ENCODE peak calls at places on chromosomes 12 and 14, in seven cellular contexts. H, N, Z, E, S, B and D are unnamed samples.

GRCh38 chr14:90599748-90600507 is 203.1 kb downstream of the CALM1 start:
- DNase-seq in H (peak), N (no peak), Z (peak), E (no peak), S (no peak), B (no peak), D (peak)

GRCh38 chr14:92789457-92790089 is 4.5 kb upstream of the GOLGA5 start:
- DNase-seq in H (peak), N (no peak), Z (peak), E (no peak), S (no peak), B (no peak), D (no peak)

GRCh38 chr12:112855375-112855774 is 51.4 kb upstream of the OAS1 start:
- DNase-seq in H (no peak), N (no peak), Z (no peak), E (no peak), S (no peak), B (peak), D (no peak)

GRCh38 chr14:58082011-58082410 is 70.0 kb downstream of the ARMH4 start:
- DNase-seq in H (peak), N (no peak), Z (peak), E (no peak), S (no peak), B (no peak), D (no peak)

GRCh38 chr14:91244501-91244901 is at the start of gene GPR68:
- DNase-seq in H (peak), N (no peak), Z (peak), E (peak), S (no peak), B (peak), D (no peak)

GRCh38 chr12:91179315-91179714 is 3.3 kb downstream of the DCN start:
- DNase-seq in H (peak), N (no peak), Z (peak), E (peak), S (no peak), B (no peak), D (no peak)

GRCh38 chr14:95256776-95257060 is 63.0 kb downstream of the CLMN start:
- DNase-seq in H (no peak), N (no peak), Z (no peak), E (no peak), S (no peak), B (no peak), D (no peak)

GRCh38 chr12:50951112-50951511 is 1.2 kb upstream of the HIGD1C start:
- DNase-seq in H (no peak), N (no peak), Z (no peak), E (no peak), S (no peak), B (no peak), D (no peak)

GRCh38 chr12:88897723-88898122 is 317.5 kb upstream of the KITLG start:
- DNase-seq in H (peak), N (no peak), Z (peak), E (no peak), S (no peak), B (no peak), D (no peak)

GRCh38 chr14:104306450-104307040 is 168.2 kb downstream of the KIF26A start:
- DNase-seq in H (no peak), N (no peak), Z (no peak), E (no peak), S (no peak), B (no peak), D (no peak)

GRCh38 chr12:47988073-47989022 is 15.9 kb downstream of the COL2A1 start:
- DNase-seq in H (peak), N (no peak), Z (no peak), E (no peak), S (no peak), B (no peak), D (no peak)

GRCh38 chr12:11513288-11513687 is 117.9 kb upstream of the PRB2 start:
- DNase-seq in H (no peak), N (no peak), Z (peak), E (no peak), S (no peak), B (peak), D (no peak)

GRCh38 chr14:54117401-54117800 is 160.8 kb upstream of the BMP4 start:
- DNase-seq in H (no peak), N (no peak), Z (no peak), E (no peak), S (no peak), B (no peak), D (no peak)

GRCh38 chr14:103228076-103228806 is 105.0 kb downstream of the TNFAIP2 start:
- DNase-seq in H (no peak), N (no peak), Z (no peak), E (no peak), S (no peak), B (no peak), D (no peak)
- TF ChIP-seq CTCF in H (no peak), N (no peak), Z (no peak), E (no peak), S (no peak), B (no peak), D (no peak)

DNA sequence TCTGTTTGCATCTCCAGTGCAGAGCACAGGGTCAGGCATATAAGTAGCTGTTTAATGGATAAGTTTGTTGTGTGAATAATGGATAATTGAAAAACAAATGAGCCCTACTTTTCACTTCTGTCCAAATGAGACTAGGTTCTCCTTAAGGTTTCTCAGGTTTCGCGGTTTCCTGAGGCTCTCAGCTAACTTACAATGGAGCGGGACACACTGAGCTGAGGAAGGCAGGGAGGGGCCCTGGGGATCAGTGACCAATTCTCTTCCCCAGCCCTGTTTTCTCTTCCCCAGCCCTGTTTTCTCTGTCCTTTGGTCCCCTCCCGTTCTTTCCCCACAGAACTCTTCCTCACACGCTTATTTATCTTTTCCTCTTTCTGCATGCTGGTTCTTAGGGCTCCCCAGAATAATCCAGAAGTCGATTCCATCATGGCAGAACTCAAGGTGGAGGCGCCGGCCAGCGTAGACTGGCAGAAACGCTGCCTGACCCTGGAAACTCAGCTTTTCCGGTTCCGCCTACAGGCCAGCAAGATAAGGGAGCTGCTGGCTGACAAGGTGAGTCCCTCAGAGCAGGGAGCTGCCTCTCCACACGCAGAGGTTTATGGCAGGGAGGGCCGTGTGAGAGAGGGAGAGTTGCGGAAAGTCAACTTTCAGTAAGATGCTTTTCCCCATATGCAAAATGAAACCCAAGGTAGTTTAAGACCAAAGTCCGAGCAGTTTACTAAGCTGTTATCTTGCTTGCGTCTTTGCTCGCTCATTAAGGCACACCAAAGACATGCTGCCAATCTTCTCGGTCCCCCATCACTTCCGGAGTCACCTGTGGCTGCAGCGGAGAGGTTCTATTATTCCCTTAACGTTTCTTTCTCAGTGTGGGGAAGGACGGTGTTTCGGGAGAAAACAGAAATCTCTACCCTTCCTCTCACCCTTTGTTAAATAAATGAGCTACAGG is 8.6 kb downstream of the PLEKHH1 start:
- DNase-seq in H (no peak), N (no peak), Z (no peak), E (no peak), S (peak), B (peak), D (no peak)
- H3K4me3 ChIP-seq in H (peak), N (no peak), Z (no peak), E (no peak), S (no peak), B (peak), D (no peak)

DNA sequence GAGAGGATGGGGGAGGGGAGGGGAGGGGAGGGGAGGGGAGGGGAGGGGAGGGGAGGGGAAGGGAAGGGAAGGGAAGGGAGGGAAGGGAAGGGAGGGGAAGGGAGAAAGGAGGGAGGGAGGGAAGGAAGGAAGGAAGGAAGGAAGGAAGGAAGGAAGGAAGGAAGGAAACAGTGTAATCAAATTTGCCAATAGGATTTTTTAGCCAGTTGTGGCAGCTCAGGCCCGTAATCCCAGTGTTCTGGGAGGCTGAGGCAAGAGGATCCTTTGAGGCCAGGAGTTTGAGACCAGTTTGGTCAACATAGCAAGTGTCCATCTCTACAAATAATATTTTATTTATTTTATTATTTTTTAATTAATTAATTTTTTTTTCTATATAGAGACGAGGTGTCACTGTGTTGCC is 19.4 kb downstream of the AICDA start:
- DNase-seq in H (no peak), N (no peak), Z (no peak), E (no peak), S (no peak), B (no peak), D (no peak)
- TF ChIP-seq CTCF in H (no peak), N (no peak), Z (no peak), E (no peak), S (no peak), B (no peak), D (no peak)

GRCh38 chr12:94760786-94761185 is 110.4 kb upstream of the TMCC3 start:
- DNase-seq in H (peak), N (no peak), Z (peak), E (no peak), S (no peak), B (no peak), D (no peak)
- H3K4me3 ChIP-seq in H (no peak), N (no peak), Z (no peak), E (no peak), S (no peak), B (no peak), D (no peak)

DNA sequence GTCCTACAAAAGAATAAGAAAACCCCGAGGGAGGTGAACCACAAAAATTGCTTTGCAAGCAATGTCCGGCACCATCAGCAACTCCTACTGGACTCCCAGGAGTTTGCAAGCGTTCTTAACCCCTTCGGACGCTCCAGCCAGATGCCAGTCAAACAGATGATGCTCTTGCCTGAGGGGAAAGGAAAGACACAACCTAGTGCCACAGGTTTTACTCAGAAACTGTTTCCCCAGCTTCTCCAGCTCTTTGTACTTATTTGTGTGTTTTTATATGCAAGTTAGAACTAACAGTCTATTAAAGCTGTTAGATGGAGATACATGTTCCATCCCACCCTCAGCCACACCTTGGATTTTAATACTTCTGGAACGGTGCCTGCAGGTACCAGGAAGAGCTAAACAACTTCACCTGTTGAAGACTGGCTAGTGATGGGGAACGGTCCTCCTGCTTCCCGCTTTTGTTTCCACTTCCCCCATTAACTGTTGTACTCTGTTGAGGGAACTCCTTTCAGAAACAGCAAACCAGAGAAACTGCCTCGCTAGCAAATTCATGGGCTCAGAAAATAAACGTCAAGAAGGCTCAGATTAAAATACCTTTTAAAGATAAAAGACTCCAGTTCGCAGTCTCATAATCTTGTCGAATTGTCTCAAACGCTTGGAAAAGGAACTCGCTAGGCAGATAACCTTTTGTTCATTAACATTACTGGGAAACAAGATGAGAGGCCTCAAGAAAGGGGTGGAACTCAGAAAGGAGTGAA is 1.1 kb upstream of the FERMT2 start:
- DNase-seq in H (peak), N (peak), Z (peak), E (peak), S (peak), B (peak), D (peak)
- TF ChIP-seq CTCF in H (peak), N (peak), Z (peak), E (no peak), S (peak), B (no peak), D (peak)

GRCh38 chr12:54352022-54352531 is 12.2 kb downstream of the GPR84 start:
- DNase-seq in H (peak), N (no peak), Z (peak), E (no peak), S (peak), B (no peak), D (no peak)
- H3K4me3 ChIP-seq in H (no peak), N (peak), Z (no peak), E (no peak), S (no peak), B (no peak), D (no peak)

GRCh38 chr12:12973019-12973418 is 21.0 kb upstream of the GPRC5D start:
- DNase-seq in H (no peak), N (no peak), Z (no peak), E (no peak), S (no peak), B (no peak), D (no peak)

GRCh38 chr12:12974211-12974610 is 22.2 kb upstream of the GPRC5D start:
- DNase-seq in H (no peak), N (no peak), Z (no peak), E (no peak), S (no peak), B (no peak), D (no peak)

GRCh38 chr12:12976366-12976765 is 23.7 kb downstream of the HEBP1 start:
- DNase-seq in H (peak), N (peak), Z (peak), E (peak), S (peak), B (no peak), D (no peak)

GRCh38 chr12:12977231-12977630 is 22.8 kb downstream of the HEBP1 start:
- DNase-seq in H (no peak), N (no peak), Z (no peak), E (no peak), S (no peak), B (no peak), D (no peak)

GRCh38 chr12:12975322-12976077 is 23.5 kb upstream of the GPRC5D start:
- DNase-seq in H (peak), N (no peak), Z (peak), E (no peak), S (peak), B (peak), D (no peak)
- TF ChIP-seq CTCF in H (peak), N (peak), Z (peak), E (no peak), S (no peak), B (peak), D (peak)

GRCh38 chr12:101491325-101491724 is 16.2 kb downstream of the SPIC start:
- DNase-seq in H (no peak), N (no peak), Z (no peak), E (no peak), S (no peak), B (no peak), D (no peak)
- H3K4me3 ChIP-seq in H (no peak), N (no peak), Z (no peak), E (no peak), S (no peak), B (no peak), D (no peak)